ENCODE peak calls at places on chromosomes 6 and 20, in six cellular contexts. R, C, S, K, L and X are unnamed samples.

GRCh38 chr20:57811373-57812020 is 101.7 kb upstream of the PMEPA1 start:
- DNase-seq in R (no peak), C (no peak), S (no peak), K (no peak), L (no peak), X (peak)

GRCh38 chr6:52511572-52512151 is 65.2 kb downstream of the TRAM2 start:
- DNase-seq in R (no peak), C (no peak), S (no peak), K (no peak), L (no peak), X (no peak)

GRCh38 chr6:83853968-83854501 is 875 bp downstream of the RIPPLY2 start:
- DNase-seq in R (no peak), C (no peak), S (no peak), K (no peak), L (no peak), X (no peak)

GRCh38 chr20:33444797-33445560 is 1.4 kb upstream of the SNTA1 start:
- DNase-seq in R (no peak), C (peak), S (no peak), K (no peak), L (no peak), X (no peak)

GRCh38 chr6:44608175-44608574 is 220.7 kb downstream of the CDC5L start:
- DNase-seq in R (no peak), C (no peak), S (no peak), K (no peak), L (no peak), X (no peak)

GRCh38 chr6:170254315-170255213 is 36.3 kb downstream of the DLL1 start:
- DNase-seq in R (no peak), C (no peak), S (no peak), K (no peak), L (no peak), X (peak)

GRCh38 chr6:474454-475185 is 83.1 kb downstream of the IRF4 start:
- DNase-seq in R (no peak), C (no peak), S (peak), K (no peak), L (no peak), X (no peak)

GRCh38 chr6:80520195-80520594 is 413.7 kb downstream of the BCKDHB start:
- DNase-seq in R (no peak), C (no peak), S (no peak), K (no peak), L (peak), X (no peak)

GRCh38 chr20:61874421-61875068 is 191.1 kb downstream of the TAF4 start:
- DNase-seq in R (no peak), C (peak), S (no peak), K (no peak), L (peak), X (peak)